ENCODE peak calls at places on chromosomes 13 and 19, in eight cellular contexts. One of them, this sample, is unnamed.

GRCh38 chr13:44734204-44734707 is 158.1 kb upstream of the TSC22D1 start:
- DNase-seq in tibial nerve: no peak
- DNase-seq in MCF 10A: peak
- DNase-seq in omental fat pad: no peak
- DNase-seq in GM06990: no peak
- DNase-seq in ascending aorta: no peak
- DNase-seq in cardiac fibroblast: peak
- DNase-seq in progenitor cell of endocrine pancreas: no peak
- DNase-seq in this sample: no peak

GRCh38 chr13:91123456-91124127 is 223.9 kb upstream of the MIR17HG start:
- DNase-seq in tibial nerve: no peak
- DNase-seq in MCF 10A: no peak
- DNase-seq in omental fat pad: no peak
- DNase-seq in GM06990: peak
- DNase-seq in ascending aorta: no peak
- DNase-seq in cardiac fibroblast: no peak
- DNase-seq in progenitor cell of endocrine pancreas: no peak
- DNase-seq in this sample: no peak

GRCh38 chr19:8088752-8089663 is 36.4 kb downstream of the CCL25 start:
- DNase-seq in tibial nerve: no peak
- DNase-seq in MCF 10A: no peak
- DNase-seq in omental fat pad: no peak
- DNase-seq in GM06990: no peak
- DNase-seq in ascending aorta: no peak
- DNase-seq in cardiac fibroblast: no peak
- DNase-seq in progenitor cell of endocrine pancreas: no peak
- DNase-seq in this sample: no peak

GRCh38 chr13:113843063-113843654 is 20.7 kb downstream of the GAS6 start:
- DNase-seq in tibial nerve: no peak
- DNase-seq in MCF 10A: no peak
- DNase-seq in omental fat pad: no peak
- DNase-seq in GM06990: no peak
- DNase-seq in ascending aorta: no peak
- DNase-seq in cardiac fibroblast: no peak
- DNase-seq in progenitor cell of endocrine pancreas: no peak
- DNase-seq in this sample: no peak

GRCh38 chr13:49098198-49098597 is 121.9 kb upstream of the MLNR start:
- DNase-seq in tibial nerve: no peak
- DNase-seq in MCF 10A: peak
- DNase-seq in omental fat pad: no peak
- DNase-seq in GM06990: no peak
- DNase-seq in ascending aorta: no peak
- DNase-seq in cardiac fibroblast: peak
- DNase-seq in progenitor cell of endocrine pancreas: no peak
- DNase-seq in this sample: peak

GRCh38 chr13:66888698-66889097 is 341.4 kb downstream of the PCDH9 start:
- DNase-seq in tibial nerve: no peak
- DNase-seq in MCF 10A: no peak
- DNase-seq in omental fat pad: no peak
- DNase-seq in GM06990: no peak
- DNase-seq in ascending aorta: no peak
- DNase-seq in cardiac fibroblast: peak
- DNase-seq in progenitor cell of endocrine pancreas: no peak
- DNase-seq in this sample: no peak

GRCh38 chr19:47765522-47766358 is 12.8 kb upstream of the SELENOW start:
- DNase-seq in tibial nerve: peak
- DNase-seq in MCF 10A: peak
- DNase-seq in omental fat pad: no peak
- DNase-seq in GM06990: no peak
- DNase-seq in ascending aorta: no peak
- DNase-seq in cardiac fibroblast: peak
- DNase-seq in progenitor cell of endocrine pancreas: peak
- DNase-seq in this sample: peak

GRCh38 chr19:5588906-5589676 is 21.3 kb upstream of the TINCR start:
- DNase-seq in tibial nerve: no peak
- DNase-seq in MCF 10A: no peak
- DNase-seq in omental fat pad: no peak
- DNase-seq in GM06990: no peak
- DNase-seq in ascending aorta: no peak
- DNase-seq in cardiac fibroblast: no peak
- DNase-seq in progenitor cell of endocrine pancreas: no peak
- DNase-seq in this sample: no peak

GRCh38 chr13:21531475-21531874 is 72.4 kb upstream of the ZDHHC20 start:
- DNase-seq in tibial nerve: no peak
- DNase-seq in MCF 10A: no peak
- DNase-seq in omental fat pad: no peak
- DNase-seq in GM06990: no peak
- DNase-seq in ascending aorta: no peak
- DNase-seq in cardiac fibroblast: no peak
- DNase-seq in progenitor cell of endocrine pancreas: no peak
- DNase-seq in this sample: no peak

GRCh38 chr19:36378625-36379509 is at the start of gene ZFP14:
- DNase-seq in tibial nerve: peak
- DNase-seq in MCF 10A: peak
- DNase-seq in omental fat pad: peak
- DNase-seq in GM06990: peak
- DNase-seq in ascending aorta: peak
- DNase-seq in cardiac fibroblast: peak
- DNase-seq in progenitor cell of endocrine pancreas: peak
- DNase-seq in this sample: peak
- TF ChIP-seq CTCF in tibial nerve: peak
- TF ChIP-seq CTCF in MCF 10A: peak
- TF ChIP-seq CTCF in omental fat pad: no peak
- TF ChIP-seq CTCF in GM06990: peak
- TF ChIP-seq CTCF in ascending aorta: no peak
- TF ChIP-seq CTCF in cardiac fibroblast: peak
- TF ChIP-seq CTCF in progenitor cell of endocrine pancreas: no peak
- TF ChIP-seq CTCF in this sample: no peak

DNA sequence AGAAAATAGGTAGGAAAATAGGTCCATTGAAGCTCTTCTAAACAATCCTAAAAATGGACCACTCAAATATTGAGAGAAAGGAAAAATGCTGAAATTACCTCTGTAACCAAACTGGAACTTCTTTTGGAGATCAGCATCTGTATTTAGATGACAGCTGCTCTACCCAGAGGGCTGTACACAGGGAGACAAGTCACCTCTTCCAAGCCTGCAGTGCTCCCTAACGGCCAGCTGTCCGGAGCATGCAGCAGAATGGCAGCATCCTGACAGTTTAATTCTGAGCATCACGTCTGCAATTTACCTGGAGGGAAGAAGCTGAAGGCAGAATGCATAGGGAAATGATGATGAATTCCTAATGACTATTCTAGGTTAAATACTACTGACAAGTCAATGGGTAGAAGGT is 62.8 kb upstream of the DIAPH3 start:
- DNase-seq in tibial nerve: no peak
- DNase-seq in MCF 10A: peak
- DNase-seq in omental fat pad: no peak
- DNase-seq in GM06990: no peak
- DNase-seq in ascending aorta: no peak
- DNase-seq in cardiac fibroblast: peak
- DNase-seq in progenitor cell of endocrine pancreas: no peak
- DNase-seq in this sample: no peak
- TF ChIP-seq CTCF in tibial nerve: no peak
- TF ChIP-seq CTCF in MCF 10A: peak
- TF ChIP-seq CTCF in omental fat pad: no peak
- TF ChIP-seq CTCF in GM06990: peak
- TF ChIP-seq CTCF in ascending aorta: no peak
- TF ChIP-seq CTCF in cardiac fibroblast: peak
- TF ChIP-seq CTCF in progenitor cell of endocrine pancreas: peak
- TF ChIP-seq CTCF in this sample: no peak

GRCh38 chr13:106276876-106277275 is 258.6 kb downstream of the EFNB2 start:
- DNase-seq in tibial nerve: no peak
- DNase-seq in MCF 10A: no peak
- DNase-seq in omental fat pad: no peak
- DNase-seq in GM06990: no peak
- DNase-seq in ascending aorta: no peak
- DNase-seq in cardiac fibroblast: no peak
- DNase-seq in progenitor cell of endocrine pancreas: no peak
- DNase-seq in this sample: no peak
- TF ChIP-seq CTCF in tibial nerve: no peak
- TF ChIP-seq CTCF in MCF 10A: no peak
- TF ChIP-seq CTCF in omental fat pad: no peak
- TF ChIP-seq CTCF in GM06990: no peak
- TF ChIP-seq CTCF in ascending aorta: no peak
- TF ChIP-seq CTCF in cardiac fibroblast: no peak
- TF ChIP-seq CTCF in progenitor cell of endocrine pancreas: no peak
- TF ChIP-seq CTCF in this sample: no peak

DNA sequence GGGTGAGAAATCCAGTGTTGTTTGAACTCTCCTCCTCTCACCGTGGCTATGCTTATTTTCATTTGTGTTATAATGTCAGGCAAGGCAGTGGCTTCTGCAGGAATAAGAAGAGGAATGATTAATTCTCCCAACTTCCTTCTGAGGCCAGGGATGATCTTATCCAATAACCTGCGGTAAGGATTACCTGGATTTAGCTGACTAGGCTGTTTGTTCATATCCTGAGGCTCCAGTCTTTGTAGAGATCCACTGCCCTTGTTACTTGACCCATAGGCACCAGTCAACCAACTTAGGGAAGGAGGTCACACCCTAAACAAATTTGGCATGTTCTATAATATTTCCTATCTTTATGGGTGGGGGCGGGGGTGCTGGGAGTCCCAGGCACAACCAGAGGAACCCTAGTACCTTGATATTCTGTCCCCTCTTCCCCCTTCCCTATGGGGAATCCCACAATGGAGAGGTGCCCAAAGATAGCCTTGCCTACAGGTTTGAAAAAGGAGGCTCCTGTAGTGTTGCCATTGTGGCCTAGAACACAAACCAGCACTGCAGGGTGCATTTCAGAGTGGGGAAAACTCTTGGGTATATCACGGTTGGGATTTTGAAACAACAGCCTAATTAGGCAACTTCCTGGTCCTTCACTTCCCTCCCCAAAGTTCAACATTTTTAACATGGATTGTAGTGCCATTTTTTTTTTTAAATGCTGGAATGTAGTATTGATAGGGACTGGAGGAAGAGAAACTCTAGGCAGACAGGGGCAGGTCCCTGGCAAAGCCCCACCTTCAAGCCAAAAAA is 977.5 kb upstream of the SPRY2 start:
- DNase-seq in tibial nerve: no peak
- DNase-seq in MCF 10A: no peak
- DNase-seq in omental fat pad: no peak
- DNase-seq in GM06990: no peak
- DNase-seq in ascending aorta: no peak
- DNase-seq in cardiac fibroblast: no peak
- DNase-seq in progenitor cell of endocrine pancreas: no peak
- DNase-seq in this sample: no peak
- TF ChIP-seq CTCF in tibial nerve: no peak
- TF ChIP-seq CTCF in MCF 10A: no peak
- TF ChIP-seq CTCF in omental fat pad: no peak
- TF ChIP-seq CTCF in GM06990: no peak
- TF ChIP-seq CTCF in ascending aorta: no peak
- TF ChIP-seq CTCF in cardiac fibroblast: no peak
- TF ChIP-seq CTCF in progenitor cell of endocrine pancreas: no peak
- TF ChIP-seq CTCF in this sample: no peak

GRCh38 chr13:82740442-82740841 is 1141.8 kb downstream of the SLITRK1 start:
- DNase-seq in tibial nerve: no peak
- DNase-seq in MCF 10A: no peak
- DNase-seq in omental fat pad: no peak
- DNase-seq in GM06990: no peak
- DNase-seq in ascending aorta: no peak
- DNase-seq in cardiac fibroblast: no peak
- DNase-seq in progenitor cell of endocrine pancreas: no peak
- DNase-seq in this sample: no peak

DNA sequence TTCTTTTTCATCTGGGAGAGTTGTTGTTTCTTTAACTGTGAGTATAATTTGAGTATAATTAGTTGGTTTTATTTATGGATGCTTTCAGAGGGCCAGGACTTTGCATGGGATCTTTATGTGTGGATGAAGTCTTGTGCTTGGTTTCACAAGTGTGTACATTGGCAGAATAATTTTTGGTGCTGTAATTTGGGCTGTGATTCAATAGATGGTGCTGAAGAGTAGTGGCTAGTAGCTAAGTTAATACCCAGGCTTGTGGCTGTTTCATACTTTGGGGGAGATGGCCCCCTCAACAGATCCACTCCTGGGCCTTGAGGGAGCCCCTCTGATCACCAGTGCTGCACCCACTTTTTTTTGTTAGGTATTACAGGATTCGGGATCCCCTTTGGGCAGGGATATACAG is 1142.4 kb downstream of the SLITRK1 start:
- DNase-seq in tibial nerve: no peak
- DNase-seq in MCF 10A: peak
- DNase-seq in omental fat pad: no peak
- DNase-seq in GM06990: no peak
- DNase-seq in ascending aorta: no peak
- DNase-seq in cardiac fibroblast: no peak
- DNase-seq in progenitor cell of endocrine pancreas: no peak
- DNase-seq in this sample: no peak
- TF ChIP-seq CTCF in tibial nerve: no peak
- TF ChIP-seq CTCF in MCF 10A: peak
- TF ChIP-seq CTCF in omental fat pad: no peak
- TF ChIP-seq CTCF in GM06990: no peak
- TF ChIP-seq CTCF in ascending aorta: no peak
- TF ChIP-seq CTCF in cardiac fibroblast: no peak
- TF ChIP-seq CTCF in progenitor cell of endocrine pancreas: no peak
- TF ChIP-seq CTCF in this sample: no peak

This sample was measured in Calu3.